ENCODE peak calls at places on chromosomes 1 and 21, in six cellular contexts. S, P, B, O, J and L are unnamed samples.

GRCh38 chr1:219660666-219661463 is 48.0 kb upstream of the ZC3H11B start:
- DNase-seq in P (peak; percentile 77), O (no peak), B (peak; percentile 86), J (no peak), S (peak; percentile 74), L (no peak)

GRCh38 chr21:33273044-33273443 is 6.9 kb downstream of the IL10RB start:
- DNase-seq in J (no peak), S (no peak), B (no peak), O (no peak), P (no peak), L (no peak)

GRCh38 chr1:36269408-36269838 is 36.7 kb upstream of the SH3D21 start:
- DNase-seq in O (no peak), S (peak; percentile 84), B (peak; percentile 48), J (no peak), P (no peak), L (no peak)

GRCh38 chr1:74328851-74329250 is 93.7 kb downstream of the TNNI3K start:
- DNase-seq in O (no peak), S (no peak), J (no peak), B (no peak), P (no peak), L (no peak)

GRCh38 chr1:151773698-151774097 is 10.4 kb upstream of the MRPL9 start:
- DNase-seq in P (no peak), S (no peak), O (no peak), J (no peak), B (no peak), L (no peak)

GRCh38 chr1:236845830-236846229 is 50.7 kb downstream of the MTR start:
- DNase-seq in P (no peak), B (no peak), S (no peak), O (no peak), J (no peak), L (no peak)

GRCh38 chr1:176989754-176990153 is 174.8 kb downstream of the ASTN1 start:
- DNase-seq in J (no peak), B (no peak), O (no peak), P (no peak), S (no peak), L (no peak)

GRCh38 chr1:33758698-33759097 is 105.2 kb upstream of the HMGB4 start:
- DNase-seq in O (no peak), S (no peak), B (no peak), J (no peak), P (no peak), L (no peak)

GRCh38 chr1:40636777-40637176 is 28.7 kb downstream of the RIMS3 start:
- DNase-seq in P (no peak), O (no peak), J (no peak), B (no peak), S (no peak), L (no peak)
- H3K36me3 ChIP-seq in P (no peaks in the 10 kb centered on the region), O (no peaks in the 10 kb centered on the region), J (no peaks in the 10 kb centered on the region), B (no peaks in the 10 kb centered on the region), S (no peaks in the 10 kb centered on the region), L (no peaks in the 10 kb centered on the region)

GRCh38 chr21:42443876-42444744 is 40.4 kb downstream of the UBASH3A start:
- DNase-seq in P (no peak), S (no peak), O (no peak), J (no peak), B (no peak), L (no peak)

GRCh38 chr21:42440187-42440792 is 36.6 kb downstream of the UBASH3A start:
- DNase-seq in B (no peak), S (no peak), P (no peak), J (no peak), O (no peak), L (no peak)

GRCh38 chr21:42443181-42443785 is 39.6 kb downstream of the UBASH3A start:
- DNase-seq in J (no peak), S (no peak), O (no peak), B (no peak), P (no peak), L (no peak)

GRCh38 chr21:42439284-42440186 is 35.8 kb downstream of the UBASH3A start:
- DNase-seq in J (no peak), S (no peak), B (no peak), P (no peak), O (no peak), L (no peak)

GRCh38 chr21:42441963-42442362 is 38.3 kb downstream of the UBASH3A start:
- DNase-seq in O (no peak), P (no peak), B (no peak), S (no peak), J (no peak), L (no peak)
- H3K36me3 ChIP-seq in O (peaks cover 51% of the 10 kb centered on the region), P (no peaks in the 10 kb centered on the region), B (no peaks in the 10 kb centered on the region), S (no peaks in the 10 kb centered on the region), J (peaks cover 21% of the 10 kb centered on the region), L (peaks cover 85% of the 10 kb centered on the region)

GRCh38 chr1:11019971-11020370 is 7.5 kb downstream of the TARDBP start:
- DNase-seq in B (no peak), O (no peak), J (no peak), S (no peak), P (no peak), L (no peak)
- H3K36me3 ChIP-seq in B (peaks cover 100% of the 10 kb centered on the region), O (peaks cover 64% of the 10 kb centered on the region), J (peaks cover 22% of the 10 kb centered on the region), S (peaks cover 91% of the 10 kb centered on the region), P (peaks cover 40% of the 10 kb centered on the region), L (peaks cover 89% of the 10 kb centered on the region)

DNA sequence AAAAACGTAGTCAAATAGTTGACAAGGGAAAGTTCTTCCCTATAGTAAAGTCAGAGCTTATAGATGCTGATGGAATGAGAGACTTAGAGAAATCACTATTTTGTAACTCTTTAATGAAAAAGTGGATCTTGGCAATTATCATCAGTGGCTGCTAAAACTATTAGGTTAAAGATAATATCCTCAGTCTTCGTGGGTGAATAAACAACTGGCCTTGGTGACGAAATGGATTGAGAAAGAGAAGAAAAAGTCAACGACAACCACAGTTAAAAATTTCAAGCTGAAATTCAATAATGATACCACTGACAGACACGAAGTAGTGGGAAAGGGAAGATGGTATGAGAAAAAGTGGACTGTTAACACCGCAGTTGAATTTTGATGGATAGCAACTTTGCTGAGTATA is 90.0 kb upstream of the GNG4 start:
- DNase-seq in B (no peak), P (no peak), S (no peak), J (no peak), O (no peak), L (no peak)
- H3K36me3 ChIP-seq in B (peaks cover 61% of the 10 kb centered on the region), P (peaks cover 15% of the 10 kb centered on the region), S (peaks cover 10% of the 10 kb centered on the region), J (no peaks in the 10 kb centered on the region), O (peaks cover 5% of the 10 kb centered on the region), L (peaks cover 28% of the 10 kb centered on the region)

GRCh38 chr1:31957701-31958674 is 19.8 kb upstream of the PTP4A2 start:
- DNase-seq in J (no peak), P (no peak), S (no peak), B (no peak), O (no peak), L (no peak)
- H3K36me3 ChIP-seq in J (no peaks in the 10 kb centered on the region), P (no peaks in the 10 kb centered on the region), S (no peaks in the 10 kb centered on the region), B (no peaks in the 10 kb centered on the region), O (no peaks in the 10 kb centered on the region), L (no peaks in the 10 kb centered on the region)

GRCh38 chr21:44846201-44846484 is 27.3 kb downstream of the PTTG1IP start:
- DNase-seq in B (no peak), P (no peak), J (peak; percentile 37), S (no peak), O (no peak), L (no peak)
- H3K36me3 ChIP-seq in B (peaks cover 27% of the 10 kb centered on the region), P (peaks cover 25% of the 10 kb centered on the region), J (no peaks in the 10 kb centered on the region), S (peaks cover 23% of the 10 kb centered on the region), O (peaks cover 16% of the 10 kb centered on the region), L (peaks cover 26% of the 10 kb centered on the region)

DNA sequence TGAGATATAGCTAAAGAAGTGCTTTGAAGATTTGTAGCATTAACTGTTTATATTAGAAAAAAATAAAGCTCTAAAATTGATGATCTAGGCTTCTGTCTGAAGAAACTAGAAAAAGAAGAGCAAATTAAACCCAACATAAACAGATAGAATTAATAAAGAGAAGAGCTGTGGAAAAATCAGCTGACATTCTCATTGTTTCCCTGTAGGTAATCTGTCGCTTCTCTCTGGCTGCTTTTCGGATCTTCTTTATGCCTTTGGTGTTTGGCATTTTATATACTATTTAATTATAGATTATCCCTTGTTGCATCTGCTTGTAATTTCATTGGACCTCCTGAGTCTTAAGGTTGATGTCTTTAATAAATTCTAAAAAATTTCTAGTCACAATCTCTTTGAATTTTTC is 59.8 kb downstream of the MPZL1 start:
- DNase-seq in S (no peak), B (no peak), O (no peak), P (no peak), J (no peak), L (no peak)
- H3K36me3 ChIP-seq in S (no peaks in the 10 kb centered on the region), B (peaks cover 12% of the 10 kb centered on the region), O (no peaks in the 10 kb centered on the region), P (peaks cover 6% of the 10 kb centered on the region), J (no peaks in the 10 kb centered on the region), L (no peaks in the 10 kb centered on the region)

DNA sequence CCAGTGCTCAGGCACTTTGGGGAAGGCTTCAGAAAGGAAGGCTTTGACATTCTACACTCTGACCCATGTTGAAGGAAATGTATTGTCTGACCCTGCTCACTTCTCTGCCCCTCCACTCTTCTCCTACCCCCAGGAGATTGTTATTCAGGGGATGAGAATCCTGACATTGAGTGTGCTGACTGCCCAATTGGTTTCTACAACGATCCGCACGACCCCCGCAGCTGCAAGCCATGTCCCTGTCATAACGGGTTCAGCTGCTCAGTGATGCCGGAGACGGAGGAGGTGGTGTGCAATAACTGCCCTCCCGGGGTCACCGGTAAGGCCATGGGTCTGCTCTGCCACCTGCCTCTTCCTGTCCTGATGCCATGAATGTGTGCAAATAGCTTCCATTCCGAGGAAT is 41.3 kb downstream of the LAMC2 start:
- DNase-seq in J (no peak), P (no peak), B (no peak), S (no peak), O (no peak), L (no peak)
- H3K36me3 ChIP-seq in J (no peaks in the 10 kb centered on the region), P (no peaks in the 10 kb centered on the region), B (no peaks in the 10 kb centered on the region), S (no peaks in the 10 kb centered on the region), O (no peaks in the 10 kb centered on the region), L (no peaks in the 10 kb centered on the region)

DNA sequence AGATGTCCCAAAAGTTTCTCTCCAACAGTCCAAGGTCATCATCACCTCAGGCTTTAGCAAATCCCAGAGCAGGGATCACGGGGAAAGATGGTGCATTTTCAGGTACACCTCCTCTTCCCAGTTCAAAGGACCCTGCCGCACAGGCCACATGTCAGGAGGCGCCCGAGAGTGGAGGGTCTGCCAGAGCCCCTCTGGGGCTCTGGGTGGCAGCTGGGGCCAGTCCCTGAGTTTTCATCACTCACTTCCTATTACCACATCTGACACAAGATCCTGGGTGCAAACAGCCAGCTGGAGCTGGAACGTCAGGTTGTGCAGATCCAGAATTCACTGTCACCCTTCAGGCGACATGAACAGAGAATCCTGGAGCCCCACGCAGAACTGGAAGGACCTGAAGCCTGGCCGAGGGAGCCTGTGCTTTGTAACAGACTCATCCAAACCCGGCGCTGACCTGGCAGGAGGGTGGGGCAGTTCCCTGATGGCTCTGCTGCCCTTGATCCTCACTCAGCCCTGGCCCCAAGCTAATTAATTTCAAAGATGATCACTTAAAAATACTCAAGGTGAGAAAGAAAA is 8.8 kb downstream of the TMEM63A start:
- DNase-seq in J (no peak), P (no peak), S (no peak), O (no peak), B (peak; percentile 31), L (no peak)
- H3K36me3 ChIP-seq in J (peaks cover 41% of the 10 kb centered on the region), P (peaks cover 43% of the 10 kb centered on the region), S (peaks cover 32% of the 10 kb centered on the region), O (peaks cover 80% of the 10 kb centered on the region), B (peaks cover 95% of the 10 kb centered on the region), L (peaks cover 93% of the 10 kb centered on the region)

GRCh38 chr1:180028864-180029263 is 74.3 kb downstream of the CEP350 start:
- DNase-seq in J (no peak), P (no peak), S (no peak), B (no peak), O (no peak), L (no peak)
- H3K36me3 ChIP-seq in J (peaks cover 3% of the 10 kb centered on the region), P (peaks cover 9% of the 10 kb centered on the region), S (peaks cover 6% of the 10 kb centered on the region), B (peaks cover 71% of the 10 kb centered on the region), O (peaks cover 9% of the 10 kb centered on the region), L (peaks cover 60% of the 10 kb centered on the region)